ENCODE peak calls at places on chromosome 3, in seven cellular contexts. H is osteoblast, K is neural progenitor cell, V is HL-60, G is WERI-Rb-1, C is body of pancreas, E is A549. Z is an unnamed sample.

GRCh38 chr3:100023150-100023549 is 91.2 kb downstream of the FILIP1L start:
- DNase-seq in H (no peak), K (no peak), V (no peak), G (no peak), C (no peak), E (no peak), Z (no peak)

GRCh38 chr3:53109822-53110771 is 20.1 kb downstream of the RFT1 start:
- DNase-seq in H (no peak), K (peak; percentile 59), V (peak; percentile 81), G (peak; percentile 77), C (peak; percentile 32), E (peak; percentile 41), Z (peak; percentile 78)

GRCh38 chr3:16801698-16802097 is 83.1 kb upstream of the PLCL2 start:
- DNase-seq in H (no peak), K (no peak), V (no peak), G (peak; percentile 64), C (no peak), E (no peak), Z (peak; percentile 52)

GRCh38 chr3:194910414-194910979 is 224.8 kb downstream of the FAM43A start:
- DNase-seq in H (no peak), K (no peak), V (no peak), G (no peak), C (no peak), E (no peak), Z (no peak)

GRCh38 chr3:17555525-17555924 is 186.9 kb downstream of the TBC1D5 start:
- DNase-seq in H (no peak), K (no peak), V (no peak), G (no peak), C (no peak), E (no peak), Z (no peak)

GRCh38 chr3:58422756-58423324 is 10.8 kb downstream of the PDHB start:
- DNase-seq in H (no peak), K (no peak), V (no peak), G (peak; percentile 27), C (no peak), E (peak; percentile 7), Z (no peak)

GRCh38 chr3:117962750-117963149 is 1071.9 kb downstream of the IGSF11 start:
- DNase-seq in H (no peak), K (no peak), V (no peak), G (no peak), C (no peak), E (no peak), Z (no peak)

GRCh38 chr3:172201136-172201989 is 162.0 kb downstream of the FNDC3B start:
- DNase-seq in H (peak; percentile 93), K (no peak), V (no peak), G (no peak), C (peak; percentile 68), E (no peak), Z (no peak)

GRCh38 chr3:110420158-110420641 is 651.4 kb upstream of the NECTIN3 start:
- DNase-seq in H (no peak), K (no peak), V (no peak), G (no peak), C (no peak), E (peak; percentile 3), Z (peak; percentile 74)

GRCh38 chr3:171383206-171384018 is 76.8 kb downstream of the TNIK start:
- DNase-seq in H (no peak), K (peak; percentile 18), V (no peak), G (no peak), C (no peak), E (no peak), Z (no peak)

GRCh38 chr3:43615133-43615532 is 6.7 kb downstream of the ANO10 start:
- DNase-seq in H (no peak), K (no peak), V (no peak), G (no peak), C (no peak), E (no peak), Z (no peak)

GRCh38 chr3:184740509-184741258 is 28.8 kb upstream of the MAGEF1 start:
- DNase-seq in H (peak; percentile 94), K (no peak), V (peak; percentile 12), G (no peak), C (peak; percentile 7), E (no peak), Z (no peak)

GRCh38 chr3:82581350-82581749 is 819.9 kb upstream of the GBE1 start:
- DNase-seq in H (no peak), K (no peak), V (no peak), G (no peak), C (no peak), E (no peak), Z (no peak)

GRCh38 chr3:120908030-120908802 is at the start of gene STXBP5L:
- DNase-seq in H (peak; percentile 91), K (peak; percentile 97), V (peak; percentile 25), G (peak; percentile 94), C (peak; percentile 94), E (peak; percentile 13), Z (peak; percentile 5)

GRCh38 chr3:141795311-141795710 is 32.1 kb downstream of the GRK7 start:
- DNase-seq in H (no peak), K (no peak), V (no peak), G (peak; percentile 21), C (no peak), E (no peak), Z (no peak)

GRCh38 chr3:64550745-64551144 is 137.1 kb downstream of the ADAMTS9 start:
- DNase-seq in H (no peak), K (no peak), V (no peak), G (no peak), C (no peak), E (no peak), Z (no peak)

GRCh38 chr3:196111939-196112386 is 30.1 kb upstream of the TFRC start:
- DNase-seq in H (no peak), K (no peak), V (no peak), G (no peak), C (no peak), E (no peak), Z (no peak)

GRCh38 chr3:171810278-171811058 is at the start of gene PLD1:
- DNase-seq in H (peak; percentile 88), K (peak; percentile 67), V (peak; percentile 45), G (peak; percentile 69), C (peak; percentile 88), E (peak; percentile 79), Z (no peak)

GRCh38 chr3:171974986-171975837 is 64.2 kb upstream of the FNDC3B start:
- DNase-seq in H (no peak), K (no peak), V (peak; percentile 90), G (no peak), C (no peak), E (no peak), Z (no peak)

GRCh38 chr3:160435747-160436146 is 13.8 kb downstream of the TRIM59 start:
- DNase-seq in H (no peak), K (no peak), V (no peak), G (no peak), C (no peak), E (no peak), Z (no peak)

GRCh38 chr3:15636028-15636709 is 34.6 kb downstream of the BTD start:
- DNase-seq in H (peak; percentile 73), K (no peak), V (peak; percentile 36), G (no peak), C (no peak), E (peak; percentile 58), Z (peak; percentile 84)

GRCh38 chr3:19384868-19385267 is 236.6 kb downstream of the KCNH8 start:
- DNase-seq in H (no peak), K (no peak), V (no peak), G (no peak), C (no peak), E (no peak), Z (no peak)

GRCh38 chr3:119831941-119832371 is 50.1 kb downstream of the NR1I2 start:
- DNase-seq in H (peak; percentile 44), K (no peak), V (no peak), G (no peak), C (no peak), E (no peak), Z (no peak)

GRCh38 chr3:183158552-183159006 is 4.0 kb downstream of the LAMP3 start:
- DNase-seq in H (peak; percentile 96), K (no peak), V (no peak), G (no peak), C (no peak), E (no peak), Z (no peak)

GRCh38 chr3:38985981-38986380 is 65.8 kb downstream of the SCN11A start:
- DNase-seq in H (peak; percentile 41), K (no peak), V (no peak), G (no peak), C (no peak), E (no peak), Z (no peak)
- TF ChIP-seq CTCF in H (no peak), K (no peak), V (no peak), G (no peak), C (no peak), E (no peak), Z (no peak)

GRCh38 chr3:156217674-156218352 is 97.4 kb downstream of the KCNAB1 start:
- DNase-seq in H (peak; percentile 65), K (peak; percentile 6), V (no peak), G (no peak), C (no peak), E (no peak), Z (no peak)
- H3K4me3 ChIP-seq in H (peak overlapping the region; percentile 39), K (no peak overlapping the region), V (no peak overlapping the region), G (no peak overlapping the region), C (no peak overlapping the region), E (no peak overlapping the region), Z (no peak overlapping the region)

GRCh38 chr3:116614795-116615362 is 94.7 kb upstream of the TUSC7 start:
- DNase-seq in H (no peak), K (peak; percentile 29), V (no peak), G (no peak), C (no peak), E (peak; percentile 2), Z (peak; percentile 2)

GRCh38 chr3:116618138-116618537 is 91.4 kb upstream of the TUSC7 start:
- DNase-seq in H (no peak), K (no peak), V (no peak), G (no peak), C (no peak), E (no peak), Z (no peak)
- TF ChIP-seq CTCF in H (no peak), K (no peak), V (no peak), G (no peak), C (no peak), E (no peak), Z (no peak)

GRCh38 chr3:73954506-73954905 is 329.8 kb upstream of the PDZRN3 start:
- DNase-seq in H (no peak), K (peak; percentile 18), V (no peak), G (no peak), C (no peak), E (no peak), Z (no peak)
- H3K4me3 ChIP-seq in H (no peak overlapping the region), K (no peak overlapping the region), V (no peak overlapping the region), G (no peak overlapping the region), C (no peak overlapping the region), E (no peak overlapping the region), Z (no peak overlapping the region)

GRCh38 chr3:193262707-193263106 is 21.7 kb downstream of the PLAAT1 start:
- DNase-seq in H (no peak), K (no peak), V (no peak), G (no peak), C (no peak), E (no peak), Z (no peak)
- TF ChIP-seq CTCF in H (no peak), K (no peak), V (no peak), G (no peak), C (no peak), E (no peak), Z (no peak)